ENCODE peak calls at places on chromosome 22, in nine cellular contexts. H, B, Z, M, C, U, K, D and W are unnamed samples.

GRCh38 chr22:48931452-48931851 is 896.2 kb downstream of the BRD1 start:
- DNase-seq in H (no peak), B (no peak), Z (no peak), M (no peak), C (no peak), U (peak; percentile 15), K (no peak), D (no peak), W (no peak)

GRCh38 chr22:21055880-21056319 is 10.2 kb downstream of the LRRC74B start:
- DNase-seq in H (peak; percentile 49), B (no peak), Z (peak; percentile 54), M (no peak), C (no peak), U (no peak), K (no peak), D (peak; percentile 49), W (no peak)

GRCh38 chr22:21791635-21792625 is 56.3 kb upstream of the YPEL1 start:
- DNase-seq in H (no peak), B (no peak), Z (no peak), M (no peak), C (no peak), U (no peak), K (no peak), D (no peak), W (no peak)

GRCh38 chr22:26554956-26555355 is 35.0 kb downstream of the TPST2 start:
- DNase-seq in H (no peak), B (no peak), Z (no peak), M (no peak), C (no peak), U (no peak), K (no peak), D (peak; percentile 87), W (no peak)

GRCh38 chr22:42803454-42803853 is 53.6 kb downstream of the ARFGAP3 start:
- DNase-seq in H (no peak), B (no peak), Z (no peak), M (peak; percentile 80), C (no peak), U (peak; percentile 37), K (no peak), D (no peak), W (no peak)

GRCh38 chr22:48783821-48784266 is 1043.8 kb downstream of the BRD1 start:
- DNase-seq in H (no peak), B (peak; percentile 55), Z (no peak), M (no peak), C (no peak), U (peak; percentile 43), K (no peak), D (no peak), W (no peak)

GRCh38 chr22:22748297-22748743 is 103.9 kb downstream of the GGTLC2 start:
- DNase-seq in H (no peak), B (peak; percentile 35), Z (peak; percentile 62), M (peak; percentile 64), C (no peak), U (no peak), K (peak; percentile 17), D (peak; percentile 43), W (peak; percentile 54)

GRCh38 chr22:37823134-37823985 is at the start of gene GALR3:
- DNase-seq in H (no peak), B (no peak), Z (peak; percentile 48), M (no peak), C (no peak), U (no peak), K (no peak), D (no peak), W (no peak)

GRCh38 chr22:27779650-27780049 is 21.9 kb downstream of the MN1 start:
- DNase-seq in H (no peak), B (no peak), Z (no peak), M (no peak), C (no peak), U (no peak), K (no peak), D (no peak), W (no peak)
- H3K4me3 ChIP-seq in H (no peak overlapping the region), B (no peak overlapping the region), Z (no peak overlapping the region), M (no peak overlapping the region), C (no peak overlapping the region), U (no peak overlapping the region), K (no peak overlapping the region), D (no peak overlapping the region), W (no peak overlapping the region)

DNA sequence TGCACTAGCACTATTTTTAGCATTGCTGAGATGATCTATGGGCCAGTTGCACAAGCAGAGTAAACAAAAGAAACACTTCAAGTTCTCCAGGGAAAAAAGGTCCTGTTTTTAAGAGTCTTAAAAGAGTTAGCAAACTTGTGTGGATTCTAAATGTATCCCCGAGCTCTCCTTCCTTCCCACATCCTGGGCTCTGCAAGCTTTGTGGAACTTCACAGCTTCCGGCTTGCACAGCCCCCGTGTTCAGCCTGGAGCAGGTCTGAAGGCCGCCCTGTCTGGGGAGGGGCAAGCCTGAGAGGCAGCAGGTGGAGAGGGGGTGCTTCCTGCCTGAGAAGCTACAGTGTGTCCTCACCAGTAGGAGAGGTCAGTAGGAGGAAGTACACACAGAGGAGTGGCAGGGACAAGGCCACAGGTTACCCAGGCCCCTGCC is 35.1 kb upstream of the SUSD2 start:
- DNase-seq in H (peak; percentile 92), B (peak; percentile 80), Z (peak; percentile 65), M (peak; percentile 58), C (no peak), U (peak; percentile 83), K (peak; percentile 86), D (peak; percentile 75), W (peak; percentile 84)
- TF ChIP-seq POLR2AphosphoS5 in H (peak; percentile 79), B (no peak), Z (no peak), M (peak; percentile 40), C (no peak), U (peak; percentile 62), K (peak; percentile 29), D (no peak), W (peak; percentile 44)

DNA sequence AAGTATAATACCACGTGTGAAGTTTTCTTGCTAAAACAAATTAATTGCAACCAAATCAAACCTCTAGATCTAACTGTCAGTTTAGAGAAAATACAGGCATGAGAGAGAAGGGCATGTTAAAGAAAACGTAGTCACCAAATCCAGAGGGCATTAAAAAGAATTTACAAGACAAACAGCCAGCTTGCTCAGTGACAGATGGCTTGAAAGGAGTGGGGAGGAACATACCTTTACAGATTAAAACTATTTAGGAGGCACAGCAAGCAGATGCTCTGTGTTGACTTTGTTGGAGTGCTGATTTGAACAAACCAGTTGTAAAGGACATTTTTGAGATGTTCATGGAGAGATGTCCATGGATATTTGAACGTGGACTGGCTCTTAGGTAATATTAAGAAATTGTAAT is 96.9 kb downstream of the ATXN10 start:
- DNase-seq in H (no peak), B (no peak), Z (no peak), M (no peak), C (no peak), U (no peak), K (no peak), D (peak; percentile 69), W (no peak)
- H3K4me3 ChIP-seq in H (no peak overlapping the region), B (no peak overlapping the region), Z (peak overlapping the region; percentile 39), M (no peak overlapping the region), C (no peak overlapping the region), U (no peak overlapping the region), K (no peak overlapping the region), D (no peak overlapping the region), W (no peak overlapping the region)

DNA sequence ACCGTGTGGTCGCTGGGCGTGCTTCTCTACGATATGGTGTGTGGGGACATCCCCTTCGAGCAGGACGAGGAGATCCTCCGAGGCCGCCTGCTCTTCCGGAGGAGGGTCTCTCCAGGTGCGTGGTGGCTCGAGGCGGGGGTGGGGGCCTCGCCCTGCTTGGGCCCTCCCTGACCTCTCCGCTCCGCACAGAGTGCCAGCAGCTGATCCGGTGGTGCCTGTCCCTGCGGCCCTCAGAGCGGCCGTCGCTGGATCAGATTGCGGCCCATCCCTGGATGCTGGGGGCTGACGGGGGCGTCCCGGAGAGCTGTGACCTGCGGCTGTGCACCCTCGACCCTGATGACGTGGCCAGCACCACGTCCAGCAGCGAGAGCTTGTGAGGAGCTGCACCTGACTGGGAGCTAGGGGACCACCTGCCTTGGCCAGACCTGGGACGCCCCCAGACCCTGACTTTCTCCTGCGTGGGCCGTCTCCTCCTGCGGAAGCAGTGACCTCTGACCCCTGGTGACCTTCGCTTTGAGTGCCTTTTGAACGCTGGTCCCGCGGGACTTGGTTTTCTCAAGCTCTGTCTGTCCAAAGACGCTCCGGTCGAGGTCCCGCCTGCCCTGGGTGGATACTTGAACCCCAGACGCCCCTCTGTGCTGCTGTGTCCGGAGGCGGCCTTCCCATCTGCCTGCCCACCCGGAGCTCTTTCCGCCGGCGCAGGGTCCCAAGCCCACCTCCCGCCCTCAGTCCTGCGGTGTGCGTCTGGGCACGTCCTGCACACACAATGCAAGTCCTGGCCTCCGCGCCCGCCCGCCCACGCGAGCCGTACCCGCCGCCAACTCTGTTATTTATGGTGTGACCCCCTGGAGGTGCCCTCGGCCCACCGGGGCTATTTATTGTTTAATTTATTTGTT is 2.4 kb downstream of the PIM3 start:
- DNase-seq in H (peak; percentile 87), B (no peak), Z (no peak), M (peak; percentile 30), C (no peak), U (peak; percentile 80), K (no peak), D (no peak), W (peak; percentile 25)
- TF ChIP-seq POLR2AphosphoS5 in H (peak; percentile 38), B (no peak), Z (no peak), M (no peak), C (peak; percentile 12), U (no peak), K (peak; percentile 2), D (no peak), W (no peak)

DNA sequence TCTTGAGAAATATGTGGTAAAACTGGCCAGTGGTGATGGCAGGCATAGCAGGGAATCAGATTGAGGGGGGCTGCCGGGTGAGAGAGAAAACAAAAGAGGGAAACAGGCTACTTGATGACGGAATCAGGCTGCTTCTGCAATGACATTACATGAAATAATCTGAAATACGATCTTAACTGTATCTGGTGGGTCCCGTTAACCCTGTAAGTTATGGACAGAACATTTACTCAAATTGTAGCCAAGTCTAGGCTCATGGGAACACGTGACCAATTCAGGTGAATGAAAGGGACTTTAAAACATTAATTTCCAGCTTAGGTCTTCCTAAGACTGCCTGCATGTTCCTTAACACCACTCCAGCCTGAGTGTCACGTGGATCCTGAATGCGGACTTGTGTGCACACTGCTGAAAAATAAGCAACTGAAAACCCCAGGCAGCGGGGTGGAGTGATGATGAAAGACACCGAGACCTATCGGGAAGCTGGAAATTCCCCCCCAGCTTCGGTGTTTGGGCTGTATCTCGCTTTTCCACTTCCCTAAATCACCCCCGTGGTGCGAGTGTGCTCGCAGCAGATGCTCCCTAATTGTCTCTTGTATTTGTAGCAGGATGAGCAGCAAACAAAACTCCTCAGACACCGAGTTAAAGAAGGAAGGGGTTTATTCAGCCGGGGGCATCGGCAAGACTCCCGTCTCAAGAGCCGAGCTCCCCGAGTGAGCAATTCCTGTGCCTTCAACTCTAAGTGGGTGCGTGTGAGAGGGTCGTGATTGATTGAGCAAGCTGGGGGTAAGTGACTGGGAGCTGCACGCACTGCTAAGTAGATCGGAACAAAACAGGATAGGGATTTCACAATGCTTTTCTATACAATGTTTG is 145.0 kb upstream of the GRK3 start:
- DNase-seq in H (no peak), B (peak; percentile 37), Z (no peak), M (no peak), C (no peak), U (peak; percentile 77), K (peak; percentile 98), D (no peak), W (peak; percentile 38)
- H3K4me3 ChIP-seq in H (no peak overlapping the region), B (peak overlapping the region; percentile 40), Z (peak overlapping the region; percentile 31), M (peak overlapping the region; percentile 53), C (no peak overlapping the region), U (peak overlapping the region; percentile 2), K (peak overlapping the region; percentile 73), D (peak overlapping the region; percentile 76), W (no peak overlapping the region)